ENCODE peak calls at places on chromosomes 11 and 22, in four cellular contexts. One of them, this sample, is unnamed.

GRCh38 chr11:45412033-45412432 is 125.9 kb upstream of the SYT13 start:
- DNase-seq in CD4-positive, alpha-beta T cell: no peak
- DNase-seq in left lung: no peak
- DNase-seq in lower leg skin: no peak
- DNase-seq in this sample: no peak

GRCh38 chr11:70159612-70160570 is 43.2 kb upstream of the FADD start:
- DNase-seq in CD4-positive, alpha-beta T cell: no peak
- DNase-seq in left lung: peak; percentile 43
- DNase-seq in lower leg skin: peak; percentile 93
- DNase-seq in this sample: peak; percentile 87

GRCh38 chr11:10902756-10903155 is 44.9 kb upstream of the ZBED5 start:
- DNase-seq in CD4-positive, alpha-beta T cell: no peak
- DNase-seq in left lung: no peak
- DNase-seq in lower leg skin: no peak
- DNase-seq in this sample: no peak

GRCh38 chr11:30244255-30244654 is 13.4 kb downstream of the FSHB start:
- DNase-seq in CD4-positive, alpha-beta T cell: no peak
- DNase-seq in left lung: no peak
- DNase-seq in lower leg skin: no peak
- DNase-seq in this sample: no peak

GRCh38 chr11:101692980-101693379 is 109.2 kb upstream of the TRPC6 start:
- DNase-seq in CD4-positive, alpha-beta T cell: no peak
- DNase-seq in left lung: no peak
- DNase-seq in lower leg skin: no peak
- DNase-seq in this sample: no peak

GRCh38 chr11:124285610-124286344 is 28.0 kb downstream of the OR8D1 start:
- DNase-seq in CD4-positive, alpha-beta T cell: no peak
- DNase-seq in left lung: no peak
- DNase-seq in lower leg skin: no peak
- DNase-seq in this sample: no peak

GRCh38 chr11:72676874-72677341 is 2.7 kb upstream of the PDE2A start:
- DNase-seq in CD4-positive, alpha-beta T cell: peak; percentile 50
- DNase-seq in left lung: peak; percentile 65
- DNase-seq in lower leg skin: peak; percentile 91
- DNase-seq in this sample: peak; percentile 59

GRCh38 chr11:121479355-121479754 is 26.6 kb upstream of the SORL1-AS1 start:
- DNase-seq in CD4-positive, alpha-beta T cell: no peak
- DNase-seq in left lung: no peak
- DNase-seq in lower leg skin: no peak
- DNase-seq in this sample: no peak

GRCh38 chr11:11706022-11706421 is 84.2 kb upstream of the GALNT18 start:
- DNase-seq in CD4-positive, alpha-beta T cell: no peak
- DNase-seq in left lung: no peak
- DNase-seq in lower leg skin: no peak
- DNase-seq in this sample: no peak

GRCh38 chr22:48396091-48396784 is 1431.4 kb downstream of the BRD1 start:
- DNase-seq in CD4-positive, alpha-beta T cell: no peak
- DNase-seq in left lung: no peak
- DNase-seq in lower leg skin: peak; percentile 59
- DNase-seq in this sample: no peak

GRCh38 chr11:66011239-66011784 is 496 bp upstream of the CST6 start:
- DNase-seq in CD4-positive, alpha-beta T cell: no peak
- DNase-seq in left lung: peak; percentile 85
- DNase-seq in lower leg skin: no peak
- DNase-seq in this sample: no peak

GRCh38 chr11:5154657-5155056 is at the start of gene OR52A1:
- DNase-seq in CD4-positive, alpha-beta T cell: no peak
- DNase-seq in left lung: no peak
- DNase-seq in lower leg skin: no peak
- DNase-seq in this sample: no peak

GRCh38 chr11:1022908-1023810 is 13.4 kb downstream of the MUC6 start:
- DNase-seq in CD4-positive, alpha-beta T cell: no peak
- DNase-seq in left lung: no peak
- DNase-seq in lower leg skin: no peak
- DNase-seq in this sample: no peak

GRCh38 chr11:63999349-64000025 is 13.2 kb downstream of the OTUB1 start:
- DNase-seq in CD4-positive, alpha-beta T cell: peak; percentile 38
- DNase-seq in left lung: peak; percentile 50
- DNase-seq in lower leg skin: peak; percentile 95
- DNase-seq in this sample: peak; percentile 85

GRCh38 chr11:59555601-59556114 is 44.3 kb downstream of the OR4D9 start:
- DNase-seq in CD4-positive, alpha-beta T cell: no peak
- DNase-seq in left lung: no peak
- DNase-seq in lower leg skin: no peak
- DNase-seq in this sample: no peak

GRCh38 chr11:66852466-66853241 is 4.2 kb upstream of the LRFN4 start:
- DNase-seq in CD4-positive, alpha-beta T cell: no peak
- DNase-seq in left lung: no peak
- DNase-seq in lower leg skin: no peak
- DNase-seq in this sample: no peak

GRCh38 chr22:49349841-49350381 is 477.8 kb downstream of the BRD1 start:
- DNase-seq in CD4-positive, alpha-beta T cell: no peak
- DNase-seq in left lung: no peak
- DNase-seq in lower leg skin: no peak
- DNase-seq in this sample: no peak

GRCh38 chr22:49305966-49306631 is 521.6 kb downstream of the BRD1 start:
- DNase-seq in CD4-positive, alpha-beta T cell: no peak
- DNase-seq in left lung: no peak
- DNase-seq in lower leg skin: peak; percentile 72
- DNase-seq in this sample: peak; percentile 13

GRCh38 chr11:59247535-59248227 is 35.0 kb upstream of the MPEG1 start:
- DNase-seq in CD4-positive, alpha-beta T cell: no peak
- DNase-seq in left lung: peak; percentile 57
- DNase-seq in lower leg skin: no peak
- DNase-seq in this sample: no peak

GRCh38 chr11:114440971-114441810 is 1.9 kb downstream of the REXO2 start:
- DNase-seq in CD4-positive, alpha-beta T cell: no peak
- DNase-seq in left lung: no peak
- DNase-seq in lower leg skin: no peak
- DNase-seq in this sample: no peak

GRCh38 chr11:48001438-48002021 is 21.2 kb downstream of the PTPRJ start:
- DNase-seq in CD4-positive, alpha-beta T cell: peak; percentile 78
- DNase-seq in left lung: no peak
- DNase-seq in lower leg skin: no peak
- DNase-seq in this sample: peak; percentile 50

GRCh38 chr11:130693543-130693942 is 222.7 kb downstream of the SNX19 start:
- DNase-seq in CD4-positive, alpha-beta T cell: no peak
- DNase-seq in left lung: no peak
- DNase-seq in lower leg skin: no peak
- DNase-seq in this sample: no peak

GRCh38 chr11:45646275-45646970 is 19.0 kb downstream of the CHST1 start:
- DNase-seq in CD4-positive, alpha-beta T cell: no peak
- DNase-seq in left lung: no peak
- DNase-seq in lower leg skin: peak; percentile 69
- DNase-seq in this sample: no peak

GRCh38 chr22:37817705-37818311 is 5.4 kb upstream of the GALR3 start:
- DNase-seq in CD4-positive, alpha-beta T cell: peak; percentile 79
- DNase-seq in left lung: peak; percentile 76
- DNase-seq in lower leg skin: peak; percentile 96
- DNase-seq in this sample: peak; percentile 89

GRCh38 chr11:37907461-37908223 is 1309.6 kb upstream of the RAG2 start:
- DNase-seq in CD4-positive, alpha-beta T cell: no peak
- DNase-seq in left lung: no peak
- DNase-seq in lower leg skin: no peak
- DNase-seq in this sample: no peak

GRCh38 chr11:92304271-92304670 is 79.7 kb downstream of the FAT3 start:
- DNase-seq in CD4-positive, alpha-beta T cell: no peak
- DNase-seq in left lung: no peak
- DNase-seq in lower leg skin: no peak
- DNase-seq in this sample: no peak

GRCh38 chr11:110079726-110080125 is 13.5 kb upstream of the ZC3H12C start:
- DNase-seq in CD4-positive, alpha-beta T cell: no peak
- DNase-seq in left lung: no peak
- DNase-seq in lower leg skin: no peak
- DNase-seq in this sample: no peak
- TF ChIP-seq CTCF in CD4-positive, alpha-beta T cell: no peak
- TF ChIP-seq CTCF in left lung: no peak
- TF ChIP-seq CTCF in lower leg skin: no peak
- TF ChIP-seq CTCF in this sample: no peak

GRCh38 chr22:42754658-42755057 is 34.0 kb upstream of the A4GALT start:
- DNase-seq in CD4-positive, alpha-beta T cell: no peak
- DNase-seq in left lung: no peak
- DNase-seq in lower leg skin: no peak
- DNase-seq in this sample: peak; percentile 80

GRCh38 chr22:42760806-42761565 is 40.3 kb upstream of the A4GALT start:
- DNase-seq in CD4-positive, alpha-beta T cell: no peak
- DNase-seq in left lung: no peak
- DNase-seq in lower leg skin: no peak
- DNase-seq in this sample: no peak

GRCh38 chr22:42763965-42764480 is 43.4 kb upstream of the A4GALT start:
- DNase-seq in CD4-positive, alpha-beta T cell: no peak
- DNase-seq in left lung: no peak
- DNase-seq in lower leg skin: no peak
- DNase-seq in this sample: no peak

GRCh38 chr22:42757475-42757874 is 36.8 kb upstream of the A4GALT start:
- DNase-seq in CD4-positive, alpha-beta T cell: no peak
- DNase-seq in left lung: no peak
- DNase-seq in lower leg skin: no peak
- DNase-seq in this sample: no peak

DNA sequence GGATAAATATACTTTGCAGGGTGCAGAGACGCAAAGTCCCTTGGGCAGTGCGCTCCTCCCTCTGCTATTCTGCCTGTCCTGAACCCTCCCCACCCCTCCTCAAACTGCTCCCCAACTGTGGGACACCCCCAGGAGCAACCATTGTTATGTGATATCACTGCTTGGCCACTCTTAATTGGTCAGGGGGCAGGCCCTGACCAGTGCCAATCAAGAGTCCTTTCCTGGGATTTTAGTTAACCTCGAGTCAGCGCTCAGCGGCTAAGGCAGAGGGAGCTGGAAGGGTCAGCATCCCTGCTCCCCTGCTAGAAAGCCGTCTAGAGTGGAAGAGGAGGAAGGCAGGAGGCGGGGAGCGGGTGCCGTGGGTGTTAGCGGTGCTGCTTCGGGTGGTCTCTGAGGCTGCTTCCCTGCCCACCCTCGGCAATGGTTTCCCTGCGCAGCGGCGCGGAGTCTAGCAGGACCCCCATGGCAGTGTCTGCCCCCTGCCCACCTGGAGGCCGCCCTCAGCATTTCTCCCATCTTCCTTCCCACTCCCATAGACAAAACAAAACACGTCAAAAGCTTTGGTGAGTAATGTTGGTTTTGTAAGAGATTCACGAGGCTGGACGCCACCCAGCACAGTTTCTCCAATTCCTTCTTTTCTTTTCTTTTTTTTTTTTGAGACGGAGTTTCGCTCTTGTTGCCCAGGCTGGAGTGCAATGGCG is 38.4 kb upstream of the A4GALT start:
- DNase-seq in CD4-positive, alpha-beta T cell: no peak
- DNase-seq in left lung: no peak
- DNase-seq in lower leg skin: no peak
- DNase-seq in this sample: no peak
- TF ChIP-seq CTCF in CD4-positive, alpha-beta T cell: no peak
- TF ChIP-seq CTCF in left lung: no peak
- TF ChIP-seq CTCF in lower leg skin: no peak
- TF ChIP-seq CTCF in this sample: no peak

GRCh38 chr11:35387341-35387982 is 31.9 kb downstream of the SLC1A2 start:
- DNase-seq in CD4-positive, alpha-beta T cell: no peak
- DNase-seq in left lung: no peak
- DNase-seq in lower leg skin: no peak
- DNase-seq in this sample: no peak
- TF ChIP-seq CTCF in CD4-positive, alpha-beta T cell: no peak
- TF ChIP-seq CTCF in left lung: no peak
- TF ChIP-seq CTCF in lower leg skin: no peak
- TF ChIP-seq CTCF in this sample: no peak

GRCh38 chr22:36546092-36546804 is 17.3 kb upstream of the EIF3D start:
- DNase-seq in CD4-positive, alpha-beta T cell: no peak
- DNase-seq in left lung: no peak
- DNase-seq in lower leg skin: no peak
- DNase-seq in this sample: no peak
- TF ChIP-seq CTCF in CD4-positive, alpha-beta T cell: no peak
- TF ChIP-seq CTCF in left lung: peak; percentile 33
- TF ChIP-seq CTCF in lower leg skin: no peak
- TF ChIP-seq CTCF in this sample: no peak

GRCh38 chr22:25753252-25753651 is 11.3 kb downstream of the MYO18B start:
- DNase-seq in CD4-positive, alpha-beta T cell: no peak
- DNase-seq in left lung: no peak
- DNase-seq in lower leg skin: no peak
- DNase-seq in this sample: no peak
- TF ChIP-seq CTCF in CD4-positive, alpha-beta T cell: no peak
- TF ChIP-seq CTCF in left lung: no peak
- TF ChIP-seq CTCF in lower leg skin: no peak
- TF ChIP-seq CTCF in this sample: no peak

GRCh38 chr11:84722583-84723108 is 904.5 kb downstream of the DLG2 start:
- DNase-seq in CD4-positive, alpha-beta T cell: no peak
- DNase-seq in left lung: no peak
- DNase-seq in lower leg skin: no peak
- DNase-seq in this sample: no peak
- TF ChIP-seq CTCF in CD4-positive, alpha-beta T cell: no peak
- TF ChIP-seq CTCF in left lung: no peak
- TF ChIP-seq CTCF in lower leg skin: no peak
- TF ChIP-seq CTCF in this sample: no peak

This sample was measured in stomach.